ENCODE peak calls at places on chromosomes 16 and 17, in nine cellular contexts. J is NCI-H1694; Y is stimulated activated CD4-positive, alpha-beta T cell treated with anti-CD3 and anti-CD28 coated beads, Interleukin-2, amount 100 ng/mL, for 48 hours; E is glomerular endothelial cell; M is ELF-1; R is cardiac fibroblast; H is iPS DF 6.9; G is neuronal stem cell; X is EL. Q is an unnamed sample.

GRCh38 chr16:57478396-57479024 is 7.8 kb downstream of the DOK4 start:
- DNase-seq in J (no peak), Y (no peak), E (no peak), M (no peak), R (no peak), H (no peak), G (no peak), X (no peak), Q (no peak)

GRCh38 chr16:70410736-70411135 is 28.2 kb downstream of the ST3GAL2 start:
- DNase-seq in J (no peak), Y (no peak), E (no peak), M (no peak), R (no peak), H (no peak), G (no peak), X (no peak), Q (peak; percentile 78)

GRCh38 chr16:3468501-3468900 is 25.0 kb downstream of the NAA60 start:
- DNase-seq in J (no peak), Y (no peak), E (no peak), M (peak; percentile 79), R (no peak), H (no peak), G (no peak), X (no peak), Q (no peak)

GRCh38 chr16:71311553-71312158 is 22.5 kb upstream of the CMTR2 start:
- DNase-seq in J (peak; percentile 63), Y (no peak), E (no peak), M (peak; percentile 71), R (peak; percentile 14), H (peak; percentile 57), G (peak; percentile 80), X (no peak), Q (peak; percentile 35)

GRCh38 chr16:67940436-67941089 is 3.4 kb downstream of the LCAT start:
- DNase-seq in J (no peak), Y (no peak), E (no peak), M (no peak), R (no peak), H (no peak), G (no peak), X (no peak), Q (no peak)

GRCh38 chr17:35740216-35740615 is 8.8 kb downstream of the RASL10B start:
- DNase-seq in J (no peak), Y (no peak), E (no peak), M (no peak), R (no peak), H (no peak), G (no peak), X (no peak), Q (no peak)

GRCh38 chr16:88560722-88561484 is 9.3 kb upstream of the ZC3H18 start:
- DNase-seq in J (no peak), Y (no peak), E (no peak), M (peak; percentile 61), R (peak; percentile 30), H (no peak), G (peak; percentile 46), X (no peak), Q (peak; percentile 60)

GRCh38 chr17:27294689-27295630 is 1.0 kb downstream of the WSB1 start:
- DNase-seq in J (peak; percentile 22), Y (peak; percentile 16), E (peak; percentile 56), M (peak; percentile 81), R (peak; percentile 95), H (no peak), G (peak; percentile 50), X (peak; percentile 82), Q (peak; percentile 83)

GRCh38 chr17:82204831-82205719 is 7.6 kb downstream of the CCDC57 start:
- DNase-seq in J (peak; percentile 62), Y (no peak), E (no peak), M (no peak), R (peak; percentile 61), H (no peak), G (no peak), X (peak; percentile 89), Q (peak; percentile 76)

GRCh38 chr17:18191071-18191667 is 7.5 kb downstream of the ALKBH5 start:
- DNase-seq in J (no peak), Y (no peak), E (peak; percentile 54), M (no peak), R (peak; percentile 55), H (no peak), G (no peak), X (no peak), Q (peak; percentile 20)

GRCh38 chr17:17905036-17905320 is 67.2 kb downstream of the TOM1L2 start:
- DNase-seq in J (no peak), Y (no peak), E (no peak), M (no peak), R (no peak), H (no peak), G (no peak), X (no peak), Q (no peak)

GRCh38 chr17:64063088-64063487 is 42.7 kb upstream of the ICAM2 start:
- DNase-seq in J (no peak), Y (no peak), E (no peak), M (no peak), R (no peak), H (no peak), G (no peak), X (no peak), Q (no peak)

GRCh38 chr16:75114179-75114945 is 2.2 kb downstream of the LDHD start:
- DNase-seq in J (no peak), Y (no peak), E (no peak), M (peak; percentile 45), R (no peak), H (no peak), G (no peak), X (no peak), Q (no peak)

GRCh38 chr17:47277921-47278320 is 24.3 kb downstream of the ITGB3 start:
- DNase-seq in J (no peak), Y (no peak), E (no peak), M (no peak), R (no peak), H (no peak), G (no peak), X (no peak), Q (no peak)

GRCh38 chr16:78677332-78677731 is 577.9 kb downstream of the WWOX start:
- DNase-seq in J (no peak), Y (no peak), E (no peak), M (no peak), R (peak; percentile 11), H (no peak), G (no peak), X (no peak), Q (no peak)

GRCh38 chr16:67404740-67405226 is 11.5 kb upstream of the TPPP3 start:
- DNase-seq in J (no peak), Y (no peak), E (no peak), M (peak; percentile 82), R (no peak), H (no peak), G (no peak), X (no peak), Q (no peak)

GRCh38 chr16:85490971-85491771 is 122.0 kb upstream of the GSE1 start:
- DNase-seq in J (no peak), Y (peak; percentile 26), E (no peak), M (peak; percentile 67), R (no peak), H (no peak), G (no peak), X (no peak), Q (no peak)

GRCh38 chr16:52539197-52539596 is 7.7 kb downstream of the TOX3 start:
- DNase-seq in J (no peak), Y (no peak), E (no peak), M (no peak), R (no peak), H (no peak), G (no peak), X (no peak), Q (no peak)

GRCh38 chr17:68906638-68907037 is 48.6 kb downstream of the ABCA8 start:
- DNase-seq in J (peak; percentile 96), Y (no peak), E (no peak), M (no peak), R (peak; percentile 52), H (no peak), G (no peak), X (no peak), Q (peak; percentile 32)